ENCODE peak calls at places on chromosomes 5 and 9, in four cellular contexts. One of them, this sample, is unnamed.

GRCh38 chr5:152349683-152350526 is 55.2 kb downstream of the NMUR2 start:
- DNase-seq in amniotic epithelial cell: peak
- DNase-seq in body of pancreas: peak
- DNase-seq in left colon: peak
- DNase-seq in this sample: peak

GRCh38 chr9:123569343-123569694 is 213.3 kb downstream of the CRB2 start:
- DNase-seq in amniotic epithelial cell: no peak
- DNase-seq in body of pancreas: no peak
- DNase-seq in left colon: no peak
- DNase-seq in this sample: no peak

GRCh38 chr5:118968925-118969375 is 19.4 kb downstream of the DTWD2 start:
- DNase-seq in amniotic epithelial cell: no peak
- DNase-seq in body of pancreas: peak
- DNase-seq in left colon: no peak
- DNase-seq in this sample: peak

GRCh38 chr9:27499481-27499880 is 24.6 kb upstream of the IFNK start:
- DNase-seq in amniotic epithelial cell: peak
- DNase-seq in body of pancreas: no peak
- DNase-seq in left colon: no peak
- DNase-seq in this sample: peak

GRCh38 chr9:28024616-28025147 is 451.4 kb upstream of the C9orf72 start:
- DNase-seq in amniotic epithelial cell: no peak
- DNase-seq in body of pancreas: no peak
- DNase-seq in left colon: no peak
- DNase-seq in this sample: no peak

GRCh38 chr9:82302968-82303655 is 314.5 kb downstream of the SPATA31D1 start:
- DNase-seq in amniotic epithelial cell: no peak
- DNase-seq in body of pancreas: no peak
- DNase-seq in left colon: no peak
- DNase-seq in this sample: no peak

GRCh38 chr9:88991066-88992030 is at the start of gene S1PR3:
- DNase-seq in amniotic epithelial cell: no peak
- DNase-seq in body of pancreas: peak
- DNase-seq in left colon: peak
- DNase-seq in this sample: peak

GRCh38 chr9:132857601-132858342 is 20.3 kb downstream of the AK8 start:
- DNase-seq in amniotic epithelial cell: peak
- DNase-seq in body of pancreas: no peak
- DNase-seq in left colon: no peak
- DNase-seq in this sample: peak

GRCh38 chr9:133301253-133302230 is 26.5 kb upstream of the ABO start:
- DNase-seq in amniotic epithelial cell: no peak
- DNase-seq in body of pancreas: no peak
- DNase-seq in left colon: no peak
- DNase-seq in this sample: no peak

GRCh38 chr9:102631559-102631958 is 363.6 kb upstream of the CYLC2 start:
- DNase-seq in amniotic epithelial cell: peak
- DNase-seq in body of pancreas: no peak
- DNase-seq in left colon: no peak
- DNase-seq in this sample: peak

GRCh38 chr9:136204838-136205706 is at the start of gene LHX3:
- DNase-seq in amniotic epithelial cell: no peak
- DNase-seq in body of pancreas: no peak
- DNase-seq in left colon: peak
- DNase-seq in this sample: peak

GRCh38 chr5:16552666-16553343 is 64.0 kb downstream of the RETREG1 start:
- DNase-seq in amniotic epithelial cell: peak
- DNase-seq in body of pancreas: peak
- DNase-seq in left colon: peak
- DNase-seq in this sample: peak

GRCh38 chr5:89034588-89034987 is 151.6 kb upstream of the MEF2C start:
- DNase-seq in amniotic epithelial cell: no peak
- DNase-seq in body of pancreas: no peak
- DNase-seq in left colon: no peak
- DNase-seq in this sample: peak

GRCh38 chr5:141369994-141370848 is at the start of gene PCDHGB3:
- DNase-seq in amniotic epithelial cell: peak
- DNase-seq in body of pancreas: peak
- DNase-seq in left colon: peak
- DNase-seq in this sample: peak